ENCODE peak calls at places on chromosomes 1 and 21, in seven cellular contexts. U is osteoblast, W is cardiac muscle cell, L is mucosa of descending colon, S is psoas muscle, M is GM23338, G is thoracic aorta. B is an unnamed sample.

GRCh38 chr1:25700626-25701025 is 84.0 kb downstream of the MAN1C1 start:
- DNase-seq in U (no peak), M (peak; percentile 76), W (peak; percentile 41), S (no peak), L (no peak), G (no peak), B (no peak)

GRCh38 chr21:28538987-28539622 is 453.6 kb downstream of the LTN1 start:
- DNase-seq in S (no peak), U (peak; percentile 31), L (no peak), M (no peak), W (no peak), G (no peak), B (no peak)

GRCh38 chr1:167057297-167057688 is 32.9 kb downstream of the GPA33 start:
- DNase-seq in S (no peak), W (peak; percentile 78), L (no peak), G (no peak), U (no peak), M (peak; percentile 81), B (no peak)

GRCh38 chr1:162391790-162392563 is 10.4 kb downstream of the C1orf226 start:
- DNase-seq in W (peak; percentile 48), M (peak; percentile 67), G (no peak), L (no peak), U (peak; percentile 74), S (no peak), B (no peak)

GRCh38 chr1:35845766-35846165 is 37.2 kb upstream of the AGO1 start:
- DNase-seq in G (no peak), M (no peak), W (no peak), S (no peak), U (no peak), L (no peak), B (no peak)

GRCh38 chr1:162485236-162485635 is 12.4 kb upstream of the UHMK1 start:
- DNase-seq in M (no peak), W (no peak), G (no peak), S (no peak), L (no peak), U (peak; percentile 76), B (no peak)

GRCh38 chr21:31557421-31557955 is 102.0 kb upstream of the SOD1 start:
- DNase-seq in W (peak; percentile 33), G (no peak), U (peak; percentile 58), S (no peak), L (peak; percentile 49), M (peak; percentile 85), B (no peak)

GRCh38 chr1:206471993-206472392 is 1.7 kb downstream of the IKBKE start:
- DNase-seq in M (no peak), S (no peak), U (no peak), L (no peak), G (no peak), W (no peak), B (no peak)

GRCh38 chr1:152052606-152053005 is 15.8 kb upstream of the S100A11 start:
- DNase-seq in S (peak; percentile 85), M (peak; percentile 95), L (peak; percentile 83), W (peak; percentile 89), U (peak; percentile 66), G (peak; percentile 71), B (no peak)

GRCh38 chr1:15690317-15690716 is 6.2 kb downstream of the PLEKHM2 start:
- DNase-seq in M (no peak), S (no peak), W (no peak), G (no peak), U (no peak), L (no peak), B (no peak)

GRCh38 chr1:153956997-153957715 is 1.3 kb downstream of the CRTC2 start:
- DNase-seq in U (peak; percentile 68), G (no peak), L (no peak), W (no peak), M (no peak), S (no peak), B (no peak)

GRCh38 chr1:110060034-110060661 is 10.3 kb downstream of the ALX3 start:
- DNase-seq in W (peak; percentile 44), U (no peak), S (peak; percentile 43), L (peak; percentile 64), G (no peak), M (peak; percentile 81), B (no peak)

GRCh38 chr1:168801032-168801745 is 72.2 kb upstream of the DPT start:
- DNase-seq in W (no peak), M (no peak), S (no peak), U (no peak), G (no peak), L (no peak), B (no peak)

GRCh38 chr21:35840197-35840799 is 220.0 kb downstream of the SETD4 start:
- DNase-seq in U (no peak), L (no peak), G (peak; percentile 17), M (peak; percentile 84), W (peak; percentile 73), S (peak; percentile 27), B (no peak)

GRCh38 chr1:87495147-87495546 is 166.5 kb downstream of the LMO4 start:
- DNase-seq in S (no peak), W (no peak), G (no peak), U (no peak), L (no peak), M (peak; percentile 27), B (no peak)

GRCh38 chr1:235266325-235266724 is 61.7 kb downstream of the ARID4B start:
- DNase-seq in S (no peak), G (no peak), W (no peak), L (no peak), M (peak; percentile 27), U (no peak), B (no peak)

GRCh38 chr1:58687516-58687915 is 12.3 kb downstream of the MYSM1 start:
- DNase-seq in S (no peak), L (no peak), M (no peak), U (no peak), G (no peak), W (no peak), B (no peak)
- H3K36me3 ChIP-seq in S (peaks cover 91% of the 10 kb centered on the region), L (no peaks in the 10 kb centered on the region), M (peaks cover 58% of the 10 kb centered on the region), U (peaks cover 58% of the 10 kb centered on the region), G (peaks cover 10% of the 10 kb centered on the region), W (peaks cover 35% of the 10 kb centered on the region), B (no peaks in the 10 kb centered on the region)

GRCh38 chr1:68485431-68486022 is 11.4 kb downstream of the DEPDC1 start:
- DNase-seq in G (no peak), L (no peak), U (no peak), W (no peak), M (no peak), S (no peak), B (no peak)
- TF ChIP-seq CTCF in G (no peak), L (no peak), U (peak; percentile 12), W (no peak), M (no peak), S (no peak), B (no peak)

DNA sequence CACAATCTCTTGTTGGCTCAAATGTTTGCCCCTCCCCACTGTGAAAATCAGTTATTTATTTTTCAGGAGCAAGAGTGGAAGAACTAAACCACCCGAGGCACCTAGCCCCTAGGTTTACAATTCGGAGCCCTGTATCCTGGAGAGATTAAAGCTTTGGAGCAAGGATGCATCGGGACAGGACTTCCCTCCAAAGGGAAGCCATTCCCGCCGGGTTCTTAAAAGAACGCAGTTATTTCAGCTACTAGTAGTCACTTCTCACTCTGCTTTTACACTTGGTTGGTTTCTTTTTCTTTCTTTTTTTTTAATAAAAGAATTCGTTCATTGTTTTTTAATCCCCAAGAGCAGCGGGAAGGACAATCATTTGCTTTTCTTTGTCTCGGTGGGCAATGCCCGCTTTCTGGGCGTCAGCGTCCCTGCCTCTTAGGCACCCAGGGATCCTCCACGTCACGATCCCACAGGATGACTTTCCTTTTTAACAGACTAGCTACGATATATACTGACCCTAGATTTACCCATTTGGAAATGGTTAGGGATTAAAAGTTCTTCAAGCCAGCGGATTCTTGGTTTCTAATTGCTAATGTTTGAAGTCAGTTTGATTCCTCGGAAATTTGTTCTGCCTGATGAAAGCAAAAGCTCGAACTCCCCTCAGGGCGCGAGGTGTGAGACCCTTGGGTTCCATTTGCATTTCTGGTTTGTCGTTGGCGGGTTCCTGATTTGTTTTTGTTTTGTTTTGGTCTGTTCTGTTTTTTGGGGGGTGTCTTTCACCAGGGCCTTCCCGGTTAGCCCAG is 9.0 kb downstream of the TBX15 start:
- DNase-seq in G (no peak), S (no peak), M (peak; percentile 59), L (no peak), U (peak; percentile 89), W (no peak), B (no peak)
- H3K4me3 ChIP-seq in G (peak overlapping the region; percentile 48), S (peak overlapping the region; percentile 31), M (peak overlapping the region; percentile 53), L (no peak overlapping the region), U (peak overlapping the region; percentile 63), W (peak overlapping the region; percentile 8), B (peak overlapping the region; percentile 16)

DNA sequence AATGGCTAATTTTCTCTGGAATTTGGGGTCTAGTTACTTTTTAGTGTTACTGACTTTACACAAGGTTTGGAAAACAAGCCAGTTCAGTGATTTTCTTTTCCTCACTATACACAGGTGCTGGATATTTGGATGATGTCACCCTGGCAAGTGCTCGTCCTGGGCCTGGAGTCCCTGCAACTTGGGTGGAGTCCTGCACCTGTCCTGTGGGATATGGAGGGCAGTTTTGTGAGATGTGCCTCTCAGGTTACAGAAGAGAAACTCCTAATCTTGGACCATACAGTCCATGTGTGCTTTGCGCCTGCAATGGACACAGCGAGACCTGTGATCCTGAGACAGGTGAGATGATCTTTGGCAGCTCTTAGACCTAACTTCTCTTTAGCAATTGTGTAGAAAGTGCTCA is 64.5 kb upstream of the LAMC2 start:
- DNase-seq in U (no peak), M (no peak), G (no peak), W (no peak), L (no peak), S (no peak), B (no peak)
- H3K36me3 ChIP-seq in U (peaks cover 90% of the 10 kb centered on the region), M (peaks cover 31% of the 10 kb centered on the region), G (peaks cover 75% of the 10 kb centered on the region), W (peaks cover 62% of the 10 kb centered on the region), L (no peaks in the 10 kb centered on the region), S (peaks cover 99% of the 10 kb centered on the region), B (peaks cover 96% of the 10 kb centered on the region)

GRCh38 chr1:100750002-100750885 is 30.7 kb downstream of the VCAM1 start:
- DNase-seq in U (no peak), G (no peak), L (no peak), M (peak; percentile 41), S (no peak), W (no peak), B (no peak)
- TF ChIP-seq CTCF in U (no peak), G (no peak), L (no peak), M (peak; percentile 71), S (no peak), W (no peak), B (no peak)